ENCODE peak calls at places on chromosomes 12 and 14, in four cellular contexts. One of them, this sample, is unnamed. For H3K4me1, the result is how much of the 10 kb centered on the place peaks cover.

GRCh38 chr14:53663709-53664108 is 292.9 kb downstream of the BMP4 start:
- DNase-seq in heart left ventricle: peak
- DNase-seq in cardiac muscle cell: peak
- DNase-seq in uterus: no peak
- DNase-seq in this sample: no peak

GRCh38 chr12:62602445-62603060 is 135.9 kb downstream of the MON2 start:
- DNase-seq in heart left ventricle: peak
- DNase-seq in cardiac muscle cell: peak
- DNase-seq in uterus: peak
- DNase-seq in this sample: peak

GRCh38 chr12:53006810-53007742 is 820 bp downstream of the EIF4B start:
- DNase-seq in heart left ventricle: peak
- DNase-seq in cardiac muscle cell: peak
- DNase-seq in uterus: peak
- DNase-seq in this sample: peak

GRCh38 chr12:53532026-53532425 is 24.7 kb upstream of the NPFF start:
- DNase-seq in heart left ventricle: no peak
- DNase-seq in cardiac muscle cell: no peak
- DNase-seq in uterus: no peak
- DNase-seq in this sample: no peak

GRCh38 chr14:94805726-94806288 is 35.9 kb upstream of the GSC start:
- DNase-seq in heart left ventricle: no peak
- DNase-seq in cardiac muscle cell: no peak
- DNase-seq in uterus: no peak
- DNase-seq in this sample: no peak

GRCh38 chr12:121858662-121859572 is at the start of gene HPD:
- DNase-seq in heart left ventricle: peak
- DNase-seq in cardiac muscle cell: no peak
- DNase-seq in uterus: peak
- DNase-seq in this sample: peak

GRCh38 chr12:44003721-44004120 is 167.8 kb downstream of the TMEM117 start:
- DNase-seq in heart left ventricle: no peak
- DNase-seq in cardiac muscle cell: no peak
- DNase-seq in uterus: no peak
- DNase-seq in this sample: no peak

GRCh38 chr12:29519585-29520182 is 22.2 kb upstream of the OVCH1 start:
- DNase-seq in heart left ventricle: peak
- DNase-seq in cardiac muscle cell: peak
- DNase-seq in uterus: peak
- DNase-seq in this sample: peak

GRCh38 chr14:54108481-54109471 is 152.2 kb upstream of the BMP4 start:
- DNase-seq in heart left ventricle: no peak
- DNase-seq in cardiac muscle cell: no peak
- DNase-seq in uterus: no peak
- DNase-seq in this sample: no peak

GRCh38 chr12:113852695-113853490 is 113.2 kb downstream of the RBM19 start:
- DNase-seq in heart left ventricle: no peak
- DNase-seq in cardiac muscle cell: no peak
- DNase-seq in uterus: no peak
- DNase-seq in this sample: no peak

GRCh38 chr12:53170876-53171724 is 9.4 kb upstream of the ZNF740 start:
- DNase-seq in heart left ventricle: no peak
- DNase-seq in cardiac muscle cell: no peak
- DNase-seq in uterus: no peak
- DNase-seq in this sample: no peak

GRCh38 chr14:46951103-46951502 is 299.5 kb upstream of the RPL10L start:
- DNase-seq in heart left ventricle: no peak
- DNase-seq in cardiac muscle cell: no peak
- DNase-seq in uterus: no peak
- DNase-seq in this sample: no peak

GRCh38 chr12:51390457-51391046 is 654 bp downstream of the GALNT6 start:
- DNase-seq in heart left ventricle: no peak
- DNase-seq in cardiac muscle cell: no peak
- DNase-seq in uterus: no peak
- DNase-seq in this sample: no peak

GRCh38 chr12:110688446-110689001 is 391 bp downstream of the HVCN1 start:
- DNase-seq in heart left ventricle: peak
- DNase-seq in cardiac muscle cell: no peak
- DNase-seq in uterus: no peak
- DNase-seq in this sample: no peak

GRCh38 chr12:81077329-81077685 is 572 bp upstream of the ACSS3 start:
- DNase-seq in heart left ventricle: peak
- DNase-seq in cardiac muscle cell: peak
- DNase-seq in uterus: peak
- DNase-seq in this sample: peak

GRCh38 chr14:93926873-93927571 is at the start of gene FAM181A:
- DNase-seq in heart left ventricle: no peak
- DNase-seq in cardiac muscle cell: no peak
- DNase-seq in uterus: no peak
- DNase-seq in this sample: no peak

GRCh38 chr14:90426663-90427062 is 29.8 kb downstream of the CALM1 start:
- DNase-seq in heart left ventricle: peak
- DNase-seq in cardiac muscle cell: peak
- DNase-seq in uterus: no peak
- DNase-seq in this sample: no peak

GRCh38 chr12:8449293-8449944 is 6.3 kb upstream of the CLEC6A start:
- DNase-seq in heart left ventricle: no peak
- DNase-seq in cardiac muscle cell: no peak
- DNase-seq in uterus: no peak
- DNase-seq in this sample: no peak

DNA sequence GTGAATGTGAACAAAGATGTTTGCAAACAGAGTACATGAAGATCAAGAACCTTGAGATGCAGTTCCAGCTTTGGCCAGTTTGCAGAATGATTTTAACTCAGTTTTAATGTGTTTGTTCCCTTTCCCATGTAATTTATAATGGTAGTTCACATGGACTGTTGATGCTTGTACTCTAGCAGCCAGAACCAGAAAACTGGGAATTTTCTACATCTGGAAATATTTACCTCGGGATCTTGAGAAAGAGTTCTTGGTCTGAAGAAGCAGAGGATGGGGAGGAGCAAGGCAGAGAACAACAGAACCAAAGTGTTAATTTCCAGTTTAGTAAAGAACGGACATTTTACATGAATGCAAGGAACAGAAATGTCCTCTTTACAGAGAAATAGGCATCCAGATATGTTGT is 37.0 kb upstream of the PMCH start:
- DNase-seq in heart left ventricle: no peak
- DNase-seq in cardiac muscle cell: no peak
- DNase-seq in uterus: no peak
- DNase-seq in this sample: no peak
- H3K27ac ChIP-seq in heart left ventricle: no peak
- H3K27ac ChIP-seq in cardiac muscle cell: no peak
- H3K27ac ChIP-seq in uterus: peak
- H3K27ac ChIP-seq in this sample: no peak

GRCh38 chr12:13173537-13173936 is 23.0 kb upstream of the EMP1 start:
- DNase-seq in heart left ventricle: peak
- DNase-seq in cardiac muscle cell: no peak
- DNase-seq in uterus: peak
- DNase-seq in this sample: no peak
- H3K4me1 ChIP-seq in heart left ventricle: under half
- H3K4me1 ChIP-seq in cardiac muscle cell: under half
- H3K4me1 ChIP-seq in uterus: under half
- H3K4me1 ChIP-seq in this sample: under half

DNA sequence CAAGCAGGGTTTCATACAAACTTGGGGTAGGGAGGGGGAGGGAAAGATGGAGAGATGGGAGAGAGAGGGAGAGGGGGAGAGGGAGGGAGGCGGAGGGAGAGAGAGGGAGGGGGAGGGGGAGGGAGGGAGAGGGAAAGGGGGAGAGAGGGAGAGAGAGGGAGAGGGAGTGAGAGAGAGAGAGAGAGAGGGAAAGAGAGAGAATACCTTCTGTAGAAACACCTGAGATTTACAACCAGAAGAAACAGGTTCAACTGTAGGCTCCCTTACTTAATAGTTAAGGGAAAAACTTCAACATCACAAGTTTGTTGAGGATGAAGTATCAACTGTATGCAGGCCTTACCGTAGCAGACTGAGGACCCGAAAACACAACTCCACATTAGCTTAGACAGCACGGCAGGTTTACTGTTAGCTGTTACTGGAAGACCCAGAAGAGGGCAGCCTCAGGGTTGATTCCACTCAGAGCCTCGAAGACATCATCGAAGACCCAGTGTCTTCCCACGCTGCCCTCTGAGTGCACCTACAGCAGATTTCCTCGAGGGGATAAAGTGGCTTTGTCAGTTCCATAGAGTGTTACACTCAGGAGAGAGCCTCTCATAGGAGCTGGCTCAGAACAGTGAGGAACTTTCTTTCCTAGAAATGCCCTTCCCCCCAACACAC is 72.4 kb downstream of the NT5DC3 start:
- DNase-seq in heart left ventricle: no peak
- DNase-seq in cardiac muscle cell: no peak
- DNase-seq in uterus: no peak
- DNase-seq in this sample: no peak
- TF ChIP-seq CTCF in heart left ventricle: no peak
- TF ChIP-seq CTCF in cardiac muscle cell: no peak
- TF ChIP-seq CTCF in uterus: no peak
- TF ChIP-seq CTCF in this sample: no peak

GRCh38 chr12:115354007-115354452 is 670.1 kb upstream of the TBX3 start:
- DNase-seq in heart left ventricle: peak
- DNase-seq in cardiac muscle cell: no peak
- DNase-seq in uterus: peak
- DNase-seq in this sample: no peak
- H3K27ac ChIP-seq in heart left ventricle: peak
- H3K27ac ChIP-seq in cardiac muscle cell: no peak
- H3K27ac ChIP-seq in uterus: peak
- H3K27ac ChIP-seq in this sample: no peak

GRCh38 chr12:124567673-124568373 is 411 bp upstream of the NCOR2 start:
- DNase-seq in heart left ventricle: peak
- DNase-seq in cardiac muscle cell: peak
- DNase-seq in uterus: peak
- DNase-seq in this sample: peak
- H3K4me1 ChIP-seq in heart left ventricle: under half
- H3K4me1 ChIP-seq in cardiac muscle cell: under half
- H3K4me1 ChIP-seq in uterus: under half
- H3K4me1 ChIP-seq in this sample: under half

GRCh38 chr12:11895421-11896064 is 175.2 kb upstream of the BCL2L14 start:
- DNase-seq in heart left ventricle: no peak
- DNase-seq in cardiac muscle cell: no peak
- DNase-seq in uterus: no peak
- DNase-seq in this sample: no peak
- TF ChIP-seq CTCF in heart left ventricle: no peak
- TF ChIP-seq CTCF in cardiac muscle cell: no peak
- TF ChIP-seq CTCF in uterus: no peak
- TF ChIP-seq CTCF in this sample: no peak

GRCh38 chr12:108704527-108704926 is 26.8 kb downstream of the CORO1C start:
- DNase-seq in heart left ventricle: no peak
- DNase-seq in cardiac muscle cell: no peak
- DNase-seq in uterus: no peak
- DNase-seq in this sample: no peak
- H3K27ac ChIP-seq in heart left ventricle: no peak
- H3K27ac ChIP-seq in cardiac muscle cell: peak
- H3K27ac ChIP-seq in uterus: peak
- H3K27ac ChIP-seq in this sample: no peak

GRCh38 chr14:103730490-103731035 is 15.0 kb downstream of the ZFYVE21 start:
- DNase-seq in heart left ventricle: peak
- DNase-seq in cardiac muscle cell: no peak
- DNase-seq in uterus: no peak
- DNase-seq in this sample: peak

GRCh38 chr14:103731481-103731880 is 15.9 kb downstream of the ZFYVE21 start:
- DNase-seq in heart left ventricle: no peak
- DNase-seq in cardiac muscle cell: no peak
- DNase-seq in uterus: no peak
- DNase-seq in this sample: no peak

GRCh38 chr14:103728141-103728540 is 12.5 kb downstream of the ZFYVE21 start:
- DNase-seq in heart left ventricle: no peak
- DNase-seq in cardiac muscle cell: no peak
- DNase-seq in uterus: no peak
- DNase-seq in this sample: no peak

GRCh38 chr14:103728721-103729120 is 13.1 kb downstream of the ZFYVE21 start:
- DNase-seq in heart left ventricle: no peak
- DNase-seq in cardiac muscle cell: no peak
- DNase-seq in uterus: no peak
- DNase-seq in this sample: no peak

GRCh38 chr14:103729496-103730448 is 14.2 kb downstream of the ZFYVE21 start:
- DNase-seq in heart left ventricle: no peak
- DNase-seq in cardiac muscle cell: no peak
- DNase-seq in uterus: no peak
- DNase-seq in this sample: no peak
- H3K4me1 ChIP-seq in heart left ventricle: under half
- H3K4me1 ChIP-seq in cardiac muscle cell: under half
- H3K4me1 ChIP-seq in uterus: under half
- H3K4me1 ChIP-seq in this sample: under half